ENCODE peak calls at places on chromosomes 13 and 19, in nine cellular contexts. O, V, A, E, C, J, Q, M and Y are unnamed samples.

GRCh38 chr13:45786293-45786920 is 65.1 kb downstream of the SIAH3 start:
- DNase-seq in O (no peak), V (peak; percentile 41), A (no peak), E (no peak), C (no peak), J (no peak), Q (no peak), M (no peak), Y (no peak)

GRCh38 chr19:51803965-51804364 is 9.0 kb downstream of the FPR3 start:
- DNase-seq in O (no peak), V (no peak), A (no peak), E (no peak), C (no peak), J (no peak), Q (no peak), M (no peak), Y (no peak)

GRCh38 chr19:41637484-41637883 is 10.6 kb upstream of the CEACAM4 start:
- DNase-seq in O (no peak), V (no peak), A (no peak), E (no peak), C (no peak), J (no peak), Q (no peak), M (no peak), Y (no peak)

GRCh38 chr19:3534375-3535234 is 4.4 kb upstream of the TEKTIP1 start:
- DNase-seq in O (no peak), V (no peak), A (no peak), E (no peak), C (no peak), J (no peak), Q (no peak), M (no peak), Y (no peak)

GRCh38 chr13:31209172-31209818 is 9.5 kb downstream of the B3GLCT start:
- DNase-seq in O (no peak), V (peak; percentile 20), A (peak; percentile 36), E (no peak), C (no peak), J (no peak), Q (no peak), M (peak; percentile 43), Y (no peak)

GRCh38 chr13:45783346-45784043 is 68.1 kb downstream of the SIAH3 start:
- DNase-seq in O (no peak), V (no peak), A (no peak), E (no peak), C (no peak), J (no peak), Q (no peak), M (no peak), Y (no peak)

GRCh38 chr19:16920816-16921529 is 32.2 kb downstream of the F2RL3 start:
- DNase-seq in O (no peak), V (no peak), A (peak; percentile 88), E (peak; percentile 67), C (peak; percentile 31), J (no peak), Q (no peak), M (peak; percentile 54), Y (no peak)

GRCh38 chr19:29527500-29528328 is 1.9 kb downstream of the VSTM2B start:
- DNase-seq in O (no peak), V (no peak), A (no peak), E (no peak), C (no peak), J (no peak), Q (no peak), M (no peak), Y (no peak)

GRCh38 chr19:40932008-40932959 is 50.3 kb upstream of the CYP2A7 start:
- DNase-seq in O (no peak), V (no peak), A (no peak), E (no peak), C (no peak), J (no peak), Q (no peak), M (peak; percentile 41), Y (no peak)

GRCh38 chr19:49125025-49125731 is 5.8 kb downstream of the PPFIA3 start:
- DNase-seq in O (no peak), V (no peak), A (no peak), E (no peak), C (no peak), J (no peak), Q (no peak), M (peak; percentile 59), Y (no peak)

GRCh38 chr19:29532097-29532496 is 6.3 kb downstream of the VSTM2B start:
- DNase-seq in O (peak; percentile 6), V (no peak), A (no peak), E (no peak), C (no peak), J (no peak), Q (no peak), M (no peak), Y (no peak)

GRCh38 chr13:100209857-100210580 is 121.1 kb downstream of the PCCA start:
- DNase-seq in O (no peak), V (no peak), A (peak; percentile 82), E (no peak), C (no peak), J (no peak), Q (no peak), M (no peak), Y (peak; percentile 37)

GRCh38 chr19:35404879-35405622 is 34.2 kb downstream of the GPR42 start:
- DNase-seq in O (no peak), V (peak; percentile 51), A (peak; percentile 92), E (peak; percentile 16), C (peak; percentile 50), J (peak; percentile 96), Q (no peak), M (peak; percentile 62), Y (peak; percentile 47)

GRCh38 chr13:31850041-31850440 is 110.7 kb downstream of the RXFP2 start:
- DNase-seq in O (no peak), V (no peak), A (no peak), E (no peak), C (no peak), J (no peak), Q (no peak), M (no peak), Y (no peak)

DNA sequence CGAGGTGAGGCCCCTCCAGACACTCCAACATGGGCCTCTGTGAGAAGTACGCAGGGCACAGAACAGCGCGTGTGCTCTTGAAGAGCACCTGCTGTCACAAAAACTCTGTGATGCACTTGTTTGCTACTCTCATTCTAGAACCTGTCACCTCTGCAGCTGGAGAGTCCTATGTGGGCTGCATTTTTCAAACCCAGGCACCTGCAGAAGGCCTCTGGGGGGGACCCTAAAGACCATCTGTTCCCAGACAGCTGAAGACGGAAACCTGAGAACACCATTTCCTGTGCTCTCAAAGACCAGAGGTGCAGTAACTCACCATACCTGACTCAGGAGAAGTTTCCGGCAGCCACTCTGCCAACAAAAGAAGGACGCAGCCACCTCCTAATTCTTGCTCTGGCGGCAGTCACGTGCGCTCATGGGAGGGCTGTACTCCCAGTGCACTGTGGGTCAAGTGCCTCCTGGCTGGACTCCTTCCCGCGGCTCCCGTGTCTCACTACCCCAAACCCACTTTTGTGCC is 28.1 kb downstream of the RANBP3 start:
- DNase-seq in O (no peak), V (no peak), A (no peak), E (no peak), C (no peak), J (no peak), Q (no peak), M (no peak), Y (no peak)
- H3K4me3 ChIP-seq in O (no peak overlapping the region), V (no peak overlapping the region), A (no peak overlapping the region), E (no peak overlapping the region), C (no peak overlapping the region), J (no peak overlapping the region), Q (no peak overlapping the region), M (no peak overlapping the region), Y (no peak overlapping the region)

DNA sequence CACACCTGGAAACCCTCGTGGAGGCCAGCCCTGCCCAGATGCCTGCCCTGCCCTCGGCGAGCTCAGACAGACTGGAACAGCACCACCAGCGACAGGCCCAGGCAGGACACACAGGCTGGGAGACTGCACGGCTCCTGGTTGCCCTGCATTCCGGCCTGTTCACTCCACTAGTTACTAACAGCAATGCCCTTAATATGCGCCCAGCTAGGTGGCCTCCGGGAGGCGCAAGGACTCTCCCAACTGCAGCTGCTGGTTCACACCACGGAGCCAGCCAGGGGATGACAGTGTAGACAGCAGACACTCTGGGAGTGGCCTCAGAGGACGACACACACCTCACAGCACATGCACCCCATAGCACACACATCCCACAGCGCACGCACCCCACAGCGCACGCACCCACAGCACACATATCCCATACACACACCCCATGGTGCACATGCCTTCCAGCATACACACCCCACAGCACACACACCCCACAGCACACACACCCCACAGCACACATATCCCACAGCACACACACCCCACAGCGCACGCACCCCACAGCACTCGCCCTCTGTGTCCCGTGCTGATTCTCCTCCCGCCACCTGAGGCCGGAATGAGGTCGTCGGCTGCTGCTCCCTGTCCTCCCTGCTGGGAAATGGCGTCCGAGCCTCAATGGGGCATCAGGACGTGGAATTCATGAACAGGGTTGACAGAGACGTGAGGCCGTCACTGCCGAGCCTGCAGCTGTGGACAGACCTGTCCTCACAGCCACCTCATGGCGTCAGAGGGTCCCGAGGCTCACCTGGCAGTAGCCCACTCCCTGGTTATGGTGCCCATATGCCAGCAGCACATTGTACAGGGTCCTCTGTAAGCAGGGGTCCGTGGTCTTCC is 13.6 kb downstream of the GRTP1 start:
- DNase-seq in O (no peak), V (no peak), A (no peak), E (no peak), C (no peak), J (no peak), Q (no peak), M (no peak), Y (no peak)
- TF ChIP-seq CTCF in O (no peak), V (no peak), A (no peak), E (no peak), C (peak; percentile 6), J (no peak), Q (no peak), M (no peak), Y (peak; percentile 11)

GRCh38 chr19:19384486-19384885 is 21.0 kb upstream of the GATAD2A start:
- DNase-seq in O (no peak), V (no peak), A (no peak), E (no peak), C (no peak), J (no peak), Q (no peak), M (no peak), Y (no peak)
- H3K4me3 ChIP-seq in O (peak overlapping the region; percentile 74), V (no peak overlapping the region), A (peak overlapping the region; percentile 45), E (peak overlapping the region; percentile 56), C (peak overlapping the region; percentile 38), J (peak overlapping the region; percentile 82), Q (peak overlapping the region; percentile 68), M (no peak overlapping the region), Y (peak overlapping the region; percentile 45)

DNA sequence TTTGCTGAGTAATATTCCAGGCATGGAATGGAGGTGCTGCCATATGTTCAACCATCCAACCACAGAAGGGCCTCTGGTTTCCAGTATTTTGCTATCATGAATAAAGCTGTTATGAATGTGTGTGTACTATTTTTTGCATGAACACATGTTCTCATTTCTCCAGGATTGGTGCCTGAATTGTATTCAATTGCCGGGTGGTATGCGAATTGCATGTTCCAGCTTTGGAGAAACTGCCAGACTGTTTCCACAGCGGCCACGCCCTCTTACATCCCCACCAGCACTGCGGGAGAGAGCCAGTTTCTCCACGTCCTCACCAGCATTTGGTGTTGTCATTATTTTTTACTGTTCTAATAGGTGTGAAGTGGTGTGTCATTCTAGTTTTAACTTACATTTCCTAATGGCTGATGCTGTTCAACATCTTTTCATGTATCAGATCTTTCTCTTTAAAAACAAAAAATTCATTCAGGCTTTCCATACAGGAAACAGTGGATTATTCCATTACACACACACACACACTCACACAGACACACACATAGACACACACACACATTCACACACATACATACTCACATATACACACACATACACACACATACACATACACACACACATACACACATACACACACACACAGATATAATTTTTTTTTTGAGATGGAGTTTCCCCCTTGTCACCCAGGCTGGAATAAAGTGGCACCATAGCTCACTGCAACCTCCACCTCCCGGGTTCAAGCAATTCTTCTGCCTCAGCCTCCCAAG is 154.1 kb downstream of the PTPRS start:
- DNase-seq in O (no peak), V (no peak), A (peak; percentile 67), E (no peak), C (peak; percentile 73), J (no peak), Q (no peak), M (no peak), Y (peak; percentile 46)
- TF ChIP-seq CTCF in O (no peak), V (no peak), A (no peak), E (no peak), C (no peak), J (no peak), Q (no peak), M (no peak), Y (no peak)